ENCODE peak calls at places on chromosome 18, in four cellular contexts. E is activated CD8-positive, alpha-beta memory T cell treated with anti-CD3 and anti-CD28 coated beads for 48 hours; C is right cardiac atrium; I is GM04503. N is an unnamed sample.

GRCh38 chr18:53795061-53795460 is 429.4 kb downstream of the MBD2 start:
- DNase-seq in E (no peak), C (no peak), I (no peak), N (no peak)

GRCh38 chr18:61368001-61368400 is 34.8 kb downstream of the CDH20 start:
- DNase-seq in E (no peak), C (no peak), I (no peak), N (no peak)

GRCh38 chr18:22314406-22314805 is 103.3 kb downstream of the CTAGE1 start:
- DNase-seq in E (no peak), C (no peak), I (peak), N (no peak)

GRCh38 chr18:67896471-67896870 is 380.0 kb upstream of the DSEL start:
- DNase-seq in E (no peak), C (no peak), I (no peak), N (no peak)

GRCh38 chr18:58538604-58539386 is 90.1 kb downstream of the ALPK2 start:
- DNase-seq in E (no peak), C (no peak), I (no peak), N (no peak)

GRCh38 chr18:73520229-73520628 is 627.4 kb downstream of the FBXO15 start:
- DNase-seq in E (no peak), C (no peak), I (no peak), N (no peak)

GRCh38 chr18:26535630-26536029 is 12.7 kb downstream of the KCTD1 start:
- DNase-seq in E (no peak), C (no peak), I (no peak), N (no peak)

GRCh38 chr18:72638353-72638752 is 94.2 kb upstream of the CBLN2 start:
- DNase-seq in E (no peak), C (no peak), I (no peak), N (no peak)

GRCh38 chr18:32086866-32087265 is 4.8 kb upstream of the RNF138 start:
- DNase-seq in E (no peak), C (no peak), I (no peak), N (no peak)

GRCh38 chr18:28143725-28144124 is 33.2 kb downstream of the CDH2 start:
- DNase-seq in E (no peak), C (no peak), I (no peak), N (no peak)